ENCODE peak calls at places on chromosomes 13 and 19, in four cellular contexts. One of them, this sample, is unnamed.

GRCh38 chr19:51359294-51359693 is 6.9 kb downstream of the ETFB start:
- DNase-seq in testis: peak
- DNase-seq in GM10248: no peak
- DNase-seq in esophagus squamous epithelium: no peak
- DNase-seq in this sample: no peak

GRCh38 chr19:35816846-35817245 is 4.2 kb upstream of the PRODH2 start:
- DNase-seq in GM10248: no peak
- DNase-seq in esophagus squamous epithelium: no peak
- DNase-seq in testis: no peak
- DNase-seq in this sample: no peak

GRCh38 chr19:28635962-28636629 is 576.9 kb downstream of the UQCRFS1 start:
- DNase-seq in esophagus squamous epithelium: no peak
- DNase-seq in testis: no peak
- DNase-seq in GM10248: no peak
- DNase-seq in this sample: no peak

GRCh38 chr19:48145596-48146254 is 24.4 kb downstream of the LIG1 start:
- DNase-seq in esophagus squamous epithelium: no peak
- DNase-seq in testis: no peak
- DNase-seq in GM10248: no peak
- DNase-seq in this sample: no peak

GRCh38 chr19:19053508-19054314 is 10.1 kb upstream of the SLC25A42 start:
- DNase-seq in esophagus squamous epithelium: no peak
- DNase-seq in GM10248: peak
- DNase-seq in testis: peak
- DNase-seq in this sample: peak

GRCh38 chr19:48749571-48750198 is 2.8 kb downstream of the FUT1 start:
- DNase-seq in esophagus squamous epithelium: no peak
- DNase-seq in GM10248: no peak
- DNase-seq in testis: no peak
- DNase-seq in this sample: no peak

GRCh38 chr13:44223785-44224432 is 149.7 kb upstream of the SERP2 start:
- DNase-seq in esophagus squamous epithelium: no peak
- DNase-seq in GM10248: no peak
- DNase-seq in testis: no peak
- DNase-seq in this sample: no peak

GRCh38 chr13:33116321-33117010 is 100.2 kb downstream of the KL start:
- DNase-seq in testis: no peak
- DNase-seq in GM10248: no peak
- DNase-seq in esophagus squamous epithelium: no peak
- DNase-seq in this sample: no peak

GRCh38 chr19:5093953-5094718 is 125.2 kb downstream of the KDM4B start:
- DNase-seq in esophagus squamous epithelium: no peak
- DNase-seq in GM10248: no peak
- DNase-seq in testis: no peak
- DNase-seq in this sample: no peak

GRCh38 chr13:50319603-50320296 is 304.5 kb downstream of the KCNRG start:
- DNase-seq in GM10248: no peak
- DNase-seq in testis: no peak
- DNase-seq in esophagus squamous epithelium: no peak
- DNase-seq in this sample: no peak

GRCh38 chr13:37595162-37595561 is 3.4 kb downstream of the POSTN start:
- DNase-seq in GM10248: no peak
- DNase-seq in esophagus squamous epithelium: no peak
- DNase-seq in testis: no peak
- DNase-seq in this sample: no peak

GRCh38 chr13:101739382-101740178 is 287.1 kb downstream of the ITGBL1 start:
- DNase-seq in GM10248: no peak
- DNase-seq in esophagus squamous epithelium: no peak
- DNase-seq in testis: no peak
- DNase-seq in this sample: peak

GRCh38 chr13:90447735-90448103 is 899.8 kb upstream of the MIR17HG start:
- DNase-seq in testis: no peak
- DNase-seq in esophagus squamous epithelium: no peak
- DNase-seq in GM10248: no peak
- DNase-seq in this sample: no peak

GRCh38 chr13:69477451-69477850 is 630.2 kb upstream of the ATXN8OS start:
- DNase-seq in testis: no peak
- DNase-seq in GM10248: no peak
- DNase-seq in esophagus squamous epithelium: no peak
- DNase-seq in this sample: no peak

GRCh38 chr13:95182570-95183285 is 118.5 kb downstream of the ABCC4 start:
- DNase-seq in GM10248: peak
- DNase-seq in testis: no peak
- DNase-seq in esophagus squamous epithelium: no peak
- DNase-seq in this sample: no peak

GRCh38 chr13:45381196-45381595 is 37.0 kb downstream of the SLC25A30 start:
- DNase-seq in esophagus squamous epithelium: no peak
- DNase-seq in testis: no peak
- DNase-seq in GM10248: no peak
- DNase-seq in this sample: no peak

GRCh38 chr13:23087884-23088283 is 92.9 kb upstream of the SGCG start:
- DNase-seq in GM10248: peak
- DNase-seq in esophagus squamous epithelium: no peak
- DNase-seq in testis: peak
- DNase-seq in this sample: peak

GRCh38 chr13:48123827-48124226 is 28.9 kb upstream of the MED4 start:
- DNase-seq in testis: no peak
- DNase-seq in esophagus squamous epithelium: no peak
- DNase-seq in GM10248: no peak
- DNase-seq in this sample: no peak

GRCh38 chr13:28339419-28339818 is 155.5 kb downstream of the FLT1 start:
- DNase-seq in testis: no peak
- DNase-seq in esophagus squamous epithelium: no peak
- DNase-seq in GM10248: no peak
- DNase-seq in this sample: no peak

This sample was measured in Calu3.